ENCODE peak calls at places on chromosomes 2 and 18, in four cellular contexts. One of them, this sample, is unnamed.

GRCh38 chr2:154707994-154708393 is 9.5 kb downstream of the KCNJ3 start:
- DNase-seq in K562: no peak
- DNase-seq in HL-60: no peak
- DNase-seq in GM12878: no peak
- DNase-seq in this sample: no peak

GRCh38 chr18:46070683-46071614 is 1.1 kb downstream of the PSTPIP2 start:
- DNase-seq in K562: no peak
- DNase-seq in GM12878: no peak
- DNase-seq in HL-60: peak; percentile 85
- DNase-seq in this sample: no peak

GRCh38 chr2:122885436-122885835 is 1130.0 kb downstream of the TSN start:
- DNase-seq in HL-60: no peak
- DNase-seq in GM12878: no peak
- DNase-seq in K562: no peak
- DNase-seq in this sample: no peak

GRCh38 chr2:98412751-98413445 is 31.8 kb upstream of the INPP4A start:
- DNase-seq in K562: peak; percentile 70
- DNase-seq in GM12878: peak; percentile 54
- DNase-seq in HL-60: peak; percentile 68
- DNase-seq in this sample: no peak

GRCh38 chr2:75560022-75560767 is 544 bp downstream of the EVA1A start:
- DNase-seq in GM12878: no peak
- DNase-seq in HL-60: no peak
- DNase-seq in K562: no peak
- DNase-seq in this sample: peak; percentile 26

GRCh38 chr2:46979611-46980010 is 64.0 kb upstream of the MCFD2 start:
- DNase-seq in GM12878: no peak
- DNase-seq in HL-60: peak; percentile 77
- DNase-seq in K562: no peak
- DNase-seq in this sample: no peak

GRCh38 chr2:65300134-65300771 is 72.6 kb downstream of the ACTR2 start:
- DNase-seq in K562: no peak
- DNase-seq in GM12878: no peak
- DNase-seq in HL-60: no peak
- DNase-seq in this sample: no peak

GRCh38 chr18:57027190-57027708 is 119.6 kb upstream of the BOD1L2 start:
- DNase-seq in HL-60: no peak
- DNase-seq in GM12878: no peak
- DNase-seq in K562: no peak
- DNase-seq in this sample: no peak

GRCh38 chr2:78024991-78025390 is 502.8 kb upstream of the LRRTM4 start:
- DNase-seq in GM12878: no peak
- DNase-seq in K562: no peak
- DNase-seq in HL-60: no peak
- DNase-seq in this sample: no peak

GRCh38 chr2:584863-585823 is 92.1 kb downstream of the TMEM18 start:
- DNase-seq in HL-60: peak; percentile 18
- DNase-seq in GM12878: no peak
- DNase-seq in K562: no peak
- DNase-seq in this sample: peak; percentile 47
- TF ChIP-seq SPI1 in HL-60: no peak
- TF ChIP-seq SPI1 in GM12878: no peak
- TF ChIP-seq SPI1 in K562: no peak
- TF ChIP-seq SPI1 in this sample: no peak

GRCh38 chr2:165776013-165776412 is 18.0 kb downstream of the GALNT3 start:
- DNase-seq in K562: no peak
- DNase-seq in GM12878: no peak
- DNase-seq in HL-60: no peak
- DNase-seq in this sample: no peak
- TF ChIP-seq SPI1 in K562: no peak
- TF ChIP-seq SPI1 in GM12878: no peak
- TF ChIP-seq SPI1 in HL-60: no peak
- TF ChIP-seq SPI1 in this sample: no peak

GRCh38 chr2:159516241-159516758 is 100.0 kb downstream of the BAZ2B start:
- DNase-seq in K562: no peak
- DNase-seq in HL-60: peak; percentile 10
- DNase-seq in GM12878: peak; percentile 45
- DNase-seq in this sample: peak; percentile 11
- TF ChIP-seq SPI1 in K562: no peak
- TF ChIP-seq SPI1 in HL-60: no peak
- TF ChIP-seq SPI1 in GM12878: no peak
- TF ChIP-seq SPI1 in this sample: no peak

DNA sequence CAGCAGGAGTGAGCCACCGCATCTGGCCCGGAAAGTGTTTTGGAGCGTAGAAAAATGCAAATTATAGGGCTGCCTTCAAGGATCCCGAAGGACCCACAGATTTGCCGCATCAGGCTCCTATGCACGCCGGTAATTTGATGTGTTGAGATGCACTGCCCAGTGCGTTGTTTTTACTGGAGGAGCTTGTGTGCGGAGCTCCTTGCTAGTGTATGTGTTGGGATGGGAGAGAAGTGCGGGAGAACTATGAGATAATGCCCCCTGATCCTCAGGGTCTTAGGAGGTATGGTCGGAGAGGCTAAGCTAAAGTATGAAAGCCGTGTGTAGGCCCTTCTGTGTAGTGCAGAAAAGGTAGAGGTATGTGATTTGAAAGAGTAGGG is 1.3 kb upstream of the CLASP1 start:
- DNase-seq in K562: peak; percentile 15
- DNase-seq in GM12878: no peak
- DNase-seq in HL-60: peak; percentile 3
- DNase-seq in this sample: no peak
- TF ChIP-seq SPI1 in K562: no peak
- TF ChIP-seq SPI1 in GM12878: no peak
- TF ChIP-seq SPI1 in HL-60: no peak
- TF ChIP-seq SPI1 in this sample: no peak

GRCh38 chr2:44126106-44126797 is 42.4 kb upstream of the PPM1B start:
- DNase-seq in GM12878: no peak
- DNase-seq in K562: no peak
- DNase-seq in HL-60: no peak
- DNase-seq in this sample: no peak
- TF ChIP-seq SPI1 in GM12878: no peak
- TF ChIP-seq SPI1 in K562: no peak
- TF ChIP-seq SPI1 in HL-60: no peak
- TF ChIP-seq SPI1 in this sample: no peak

GRCh38 chr2:143632751-143633374 is 503.6 kb downstream of the ARHGAP15 start:
- DNase-seq in HL-60: no peak
- DNase-seq in GM12878: no peak
- DNase-seq in K562: no peak
- DNase-seq in this sample: no peak
- TF ChIP-seq SPI1 in HL-60: no peak
- TF ChIP-seq SPI1 in GM12878: no peak
- TF ChIP-seq SPI1 in K562: no peak
- TF ChIP-seq SPI1 in this sample: no peak

DNA sequence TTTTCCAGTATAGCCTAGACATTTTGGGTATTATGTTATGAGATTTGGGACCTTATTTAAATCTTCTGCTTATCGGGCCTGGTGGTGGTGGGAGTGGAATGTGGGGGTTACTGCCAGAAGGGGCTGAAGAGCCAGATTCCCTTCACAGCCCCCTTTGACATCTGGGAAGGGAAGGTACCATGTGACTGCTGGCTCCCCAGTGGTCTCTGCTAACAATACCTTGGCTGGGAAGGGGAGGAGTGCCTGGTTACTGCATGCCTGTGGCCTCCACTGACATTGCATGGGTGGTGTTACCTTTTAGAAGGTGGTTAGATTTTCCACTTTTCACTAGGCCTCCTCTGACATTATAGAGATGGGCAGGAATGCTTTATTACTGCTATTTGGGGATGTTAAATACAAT is 8.0 kb downstream of the ATP9B start:
- DNase-seq in HL-60: no peak
- DNase-seq in GM12878: no peak
- DNase-seq in K562: no peak
- DNase-seq in this sample: no peak
- TF ChIP-seq SPI1 in HL-60: no peak
- TF ChIP-seq SPI1 in GM12878: no peak
- TF ChIP-seq SPI1 in K562: no peak
- TF ChIP-seq SPI1 in this sample: no peak

GRCh38 chr2:136008205-136008865 is 22.9 kb upstream of the DARS1 start:
- DNase-seq in K562: no peak
- DNase-seq in GM12878: no peak
- DNase-seq in HL-60: peak; percentile 99
- DNase-seq in this sample: no peak
- TF ChIP-seq SPI1 in K562: no peak
- TF ChIP-seq SPI1 in GM12878: peak; percentile 36
- TF ChIP-seq SPI1 in HL-60: peak; percentile 93
- TF ChIP-seq SPI1 in this sample: peak; percentile 4

DNA sequence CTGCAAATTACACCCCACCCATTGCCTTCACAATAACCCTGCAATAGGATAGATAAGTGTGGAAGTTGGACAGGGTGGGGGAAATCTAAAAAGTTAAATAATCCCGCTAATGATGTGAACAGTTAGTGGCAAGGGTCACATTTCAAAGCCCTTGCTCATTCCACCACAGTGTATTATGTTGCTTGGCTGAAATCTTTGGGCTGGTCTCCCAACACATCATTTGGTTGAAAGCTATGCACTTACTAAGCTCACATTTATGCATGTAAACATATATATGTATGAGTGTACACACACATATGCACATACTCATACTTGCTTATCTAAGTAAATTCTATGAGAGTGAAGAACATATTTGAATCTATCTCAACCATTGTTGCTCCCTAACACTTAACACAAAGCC is 197.8 kb downstream of the RDH14 start:
- DNase-seq in K562: no peak
- DNase-seq in HL-60: no peak
- DNase-seq in GM12878: no peak
- DNase-seq in this sample: no peak
- TF ChIP-seq SPI1 in K562: no peak
- TF ChIP-seq SPI1 in HL-60: no peak
- TF ChIP-seq SPI1 in GM12878: no peak
- TF ChIP-seq SPI1 in this sample: no peak

This sample was measured in GM12891.